ENCODE peak calls at places on chromosomes 3 and 15, in six cellular contexts. R, A, M, B, J and K are unnamed samples.

GRCh38 chr3:130354430-130354829 is 9.0 kb downstream of the COL6A5 start:
- DNase-seq in B (no peak), A (no peak), M (no peak), R (no peak), J (no peak), K (no peak)

GRCh38 chr3:25582242-25582641 is 82.5 kb downstream of the TOP2B start:
- DNase-seq in J (no peak), R (no peak), M (no peak), B (no peak), A (no peak), K (no peak)

GRCh38 chr3:125147491-125147820 is 65.1 kb downstream of the SLC12A8 start:
- DNase-seq in J (no peak), R (no peak), M (no peak), B (no peak), A (no peak), K (no peak)

GRCh38 chr3:58333206-58334012 is 717 bp downstream of the PXK start:
- DNase-seq in A (peak), M (peak), J (peak), R (no peak), B (no peak), K (no peak)

GRCh38 chr15:92643849-92644815 is 11.4 kb downstream of the FAM174B start:
- DNase-seq in J (no peak), M (no peak), R (no peak), B (no peak), A (peak), K (peak)

GRCh38 chr3:177351757-177352158 is 154.5 kb upstream of the TBL1XR1 start:
- DNase-seq in J (no peak), R (no peak), A (no peak), B (no peak), M (no peak), K (no peak)

GRCh38 chr3:6438031-6438430 is 422.9 kb upstream of the GRM7 start:
- DNase-seq in B (no peak), R (no peak), A (no peak), M (no peak), J (no peak), K (no peak)

GRCh38 chr15:62566248-62566647 is 401.2 kb upstream of the C2CD4B start:
- DNase-seq in A (no peak), J (no peak), B (no peak), R (no peak), M (no peak), K (no peak)

GRCh38 chr15:60713096-60714084 is 234.4 kb upstream of the ICE2 start:
- DNase-seq in M (no peak), R (no peak), A (no peak), J (no peak), B (no peak), K (no peak)

GRCh38 chr15:75672646-75673425 is 25.1 kb downstream of the SNX33 start:
- DNase-seq in A (no peak), R (no peak), B (no peak), M (no peak), J (no peak), K (no peak)

GRCh38 chr3:171774516-171774915 is 35.8 kb downstream of the PLD1 start:
- DNase-seq in M (no peak), R (no peak), J (no peak), B (no peak), A (no peak), K (no peak)

GRCh38 chr3:150038830-150039229 is 68.1 kb upstream of the PFN2 start:
- DNase-seq in J (no peak), B (no peak), A (no peak), M (no peak), R (no peak), K (peak)

GRCh38 chr3:43094381-43094780 is 11.5 kb downstream of the POMGNT2 start:
- DNase-seq in J (no peak), R (no peak), M (no peak), B (no peak), A (no peak), K (no peak)

GRCh38 chr3:169497567-169498257 is 165.8 kb downstream of the MECOM start:
- DNase-seq in R (no peak), A (no peak), J (no peak), M (no peak), B (no peak), K (no peak)

GRCh38 chr3:32959370-32959769 is 7.9 kb downstream of the CCR4 start:
- DNase-seq in M (no peak), J (no peak), B (no peak), R (no peak), A (no peak), K (no peak)